ENCODE peak calls at places on chromosomes 11 and 22, in four cellular contexts. O is aorta; P is ovary; Y is CD4-positive, alpha-beta memory T cell. E is an unnamed sample.

GRCh38 chr11:62555464-62556092 is 9.0 kb upstream of the AHNAK start:
- DNase-seq in O (peak; percentile 80), P (no peak), Y (peak; percentile 94), E (no peak)

GRCh38 chr11:116993599-116993998 is 104.6 kb downstream of the SIK3 start:
- DNase-seq in O (no peak), P (no peak), Y (peak; percentile 74), E (peak; percentile 47)

GRCh38 chr11:304915-305833 is 2.4 kb upstream of the IFITM2 start:
- DNase-seq in O (peak; percentile 73), P (peak; percentile 86), Y (peak; percentile 71), E (peak; percentile 64)

GRCh38 chr11:117875397-117876048 is 935 bp downstream of the FXYD6 start:
- DNase-seq in O (no peak), P (no peak), Y (peak; percentile 29), E (no peak)

GRCh38 chr11:105100206-105100605 is 39.4 kb downstream of the CARD18 start:
- DNase-seq in O (no peak), P (no peak), Y (peak; percentile 41), E (no peak)

GRCh38 chr11:68441466-68442230 is 18.9 kb upstream of the PPP6R3 start:
- DNase-seq in O (no peak), P (no peak), Y (no peak), E (peak; percentile 98)

GRCh38 chr11:119476666-119477331 is 53.8 kb upstream of the THY1 start:
- DNase-seq in O (no peak), P (no peak), Y (no peak), E (no peak)

GRCh38 chr22:21972293-21972779 is 10.3 kb downstream of the TOP3B start:
- DNase-seq in O (no peak), P (no peak), Y (peak; percentile 42), E (peak; percentile 50)

GRCh38 chr11:19173004-19173689 is 28.6 kb downstream of the CSRP3 start:
- DNase-seq in O (no peak), P (no peak), Y (no peak), E (no peak)

GRCh38 chr11:118910309-118911112 is 15.2 kb downstream of the BCL9L start:
- DNase-seq in O (peak; percentile 87), P (peak; percentile 87), Y (peak; percentile 63), E (peak; percentile 90)

GRCh38 chr22:22527312-22527711 is 7.2 kb upstream of the ZNF280A start:
- DNase-seq in O (no peak), P (no peak), Y (no peak), E (no peak)

GRCh38 chr11:105282658-105283057 is 143.1 kb upstream of the CARD18 start:
- DNase-seq in O (no peak), P (no peak), Y (no peak), E (no peak)

GRCh38 chr11:45736424-45736823 is 68.5 kb upstream of the SLC35C1 start:
- DNase-seq in O (no peak), P (no peak), Y (no peak), E (no peak)

GRCh38 chr22:37843746-37844089 is 416 bp downstream of the ANKRD54 start:
- DNase-seq in O (peak; percentile 65), P (peak; percentile 77), Y (no peak), E (no peak)

GRCh38 chr11:8613036-8613435 is 19.0 kb upstream of the STK33 start:
- DNase-seq in O (no peak), P (no peak), Y (no peak), E (peak; percentile 45)

GRCh38 chr22:49798486-49799151 is 29.1 kb downstream of the BRD1 start:
- DNase-seq in O (no peak), P (no peak), Y (no peak), E (no peak)
- H3K36me3 ChIP-seq in O (peaks cover 3% of the 10 kb centered on the region), P (no peaks in the 10 kb centered on the region), Y (peaks cover 60% of the 10 kb centered on the region), E (peaks cover 63% of the 10 kb centered on the region)

DNA sequence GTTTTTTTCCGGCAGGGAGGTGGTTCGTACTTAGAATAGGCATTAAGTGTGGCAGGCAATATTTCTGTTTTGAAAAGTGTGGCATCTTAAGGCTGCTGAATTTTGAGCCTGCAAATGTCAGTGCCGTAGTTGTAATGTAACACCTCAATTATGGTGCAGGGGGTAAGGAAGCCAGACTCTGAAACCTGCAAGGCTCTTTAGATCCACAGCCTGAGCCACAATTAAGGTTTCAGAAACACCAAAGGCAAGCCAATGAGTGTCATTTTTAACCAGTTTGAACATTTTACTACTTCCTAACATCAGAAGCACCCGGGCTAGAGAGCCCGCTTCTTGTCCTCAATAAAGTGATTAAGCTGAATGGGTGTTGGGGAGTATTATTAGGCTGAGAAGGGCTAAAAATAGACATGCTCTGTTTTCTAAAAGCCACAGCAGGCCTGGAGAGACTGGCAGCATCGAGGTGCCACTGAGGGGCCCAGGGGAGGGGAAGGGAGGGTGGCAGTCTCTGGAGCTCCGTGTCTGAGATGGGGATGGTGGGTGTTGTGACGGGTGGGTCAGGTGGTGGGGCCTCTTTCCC is 113.4 kb downstream of the ZBTB16 start:
- DNase-seq in O (no peak), P (no peak), Y (no peak), E (peak; percentile 37)
- H3K4me3 ChIP-seq in O (no peak overlapping the region), P (no peak overlapping the region), Y (no peak overlapping the region), E (no peak overlapping the region)

GRCh38 chr11:66938582-66939135 is 19.5 kb downstream of the PC start:
- DNase-seq in O (no peak), P (no peak), Y (no peak), E (no peak)
- H3K36me3 ChIP-seq in O (no peaks in the 10 kb centered on the region), P (no peaks in the 10 kb centered on the region), Y (no peaks in the 10 kb centered on the region), E (peaks cover 3% of the 10 kb centered on the region)

GRCh38 chr11:131632971-131633370 is 262.6 kb downstream of the NTM start:
- DNase-seq in O (no peak), P (no peak), Y (no peak), E (no peak)
- H3K4me3 ChIP-seq in O (no peak overlapping the region), P (no peak overlapping the region), Y (no peak overlapping the region), E (no peak overlapping the region)

GRCh38 chr11:18080451-18080850 is 25.4 kb downstream of the SAAL1 start:
- DNase-seq in O (no peak), P (no peak), Y (no peak), E (no peak)

GRCh38 chr11:18078909-18079308 is 27.0 kb downstream of the SAAL1 start:
- DNase-seq in O (no peak), P (no peak), Y (no peak), E (no peak)

GRCh38 chr11:18081551-18081950 is 24.3 kb downstream of the SAAL1 start:
- DNase-seq in O (no peak), P (no peak), Y (no peak), E (peak; percentile 13)
- H3K36me3 ChIP-seq in O (no peaks in the 10 kb centered on the region), P (no peaks in the 10 kb centered on the region), Y (peaks cover 4% of the 10 kb centered on the region), E (peaks cover 34% of the 10 kb centered on the region)

GRCh38 chr22:35837328-35837727 is 119.7 kb downstream of the APOL5 start:
- DNase-seq in O (no peak), P (no peak), Y (no peak), E (no peak)
- H3K4me3 ChIP-seq in O (no peak overlapping the region), P (no peak overlapping the region), Y (no peak overlapping the region), E (peak overlapping the region; percentile 60)

DNA sequence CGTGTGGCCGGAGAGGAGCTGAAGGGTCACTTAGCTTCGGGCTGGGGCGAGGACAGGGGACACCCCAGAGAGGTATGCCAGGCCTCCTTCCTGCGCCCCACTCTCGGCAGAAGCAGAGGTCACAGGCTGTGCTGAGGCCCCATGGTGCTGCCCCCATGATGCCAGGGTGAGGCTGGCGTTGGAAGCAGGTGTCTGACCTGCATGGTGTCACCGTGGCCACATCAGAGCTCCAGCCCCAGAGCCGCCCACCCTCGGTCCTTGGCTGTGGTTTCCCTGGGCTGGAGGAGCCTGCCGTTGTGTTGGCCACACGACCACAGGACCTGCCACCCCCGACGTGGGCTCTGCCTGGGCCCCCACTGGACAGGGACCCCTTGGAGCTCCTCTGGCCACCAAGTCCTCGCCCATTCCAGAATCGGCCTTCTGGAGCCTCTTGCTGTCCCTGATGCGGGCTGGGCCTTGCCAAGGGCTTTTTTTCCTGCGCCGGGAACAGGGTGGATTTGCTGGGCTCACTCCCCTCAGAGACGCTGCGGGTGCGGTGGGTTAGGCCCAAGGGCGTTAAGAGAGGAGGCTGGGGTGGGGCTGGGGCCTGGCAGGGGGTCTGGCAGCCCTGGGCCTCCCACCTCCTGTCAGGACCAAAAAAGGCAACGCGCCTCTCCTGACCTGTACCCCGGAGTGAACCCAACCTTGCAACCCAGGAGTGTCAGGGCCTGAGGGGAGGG is 8.2 kb upstream of the TSSC4 start:
- DNase-seq in O (no peak), P (no peak), Y (no peak), E (no peak)
- H3K36me3 ChIP-seq in O (no peaks in the 10 kb centered on the region), P (no peaks in the 10 kb centered on the region), Y (peaks cover 5% of the 10 kb centered on the region), E (peaks cover 3% of the 10 kb centered on the region)

GRCh38 chr11:84947970-84948600 is 679.1 kb downstream of the DLG2 start:
- DNase-seq in O (no peak), P (no peak), Y (no peak), E (peak; percentile 22)
- H3K4me3 ChIP-seq in O (no peak overlapping the region), P (no peak overlapping the region), Y (no peak overlapping the region), E (no peak overlapping the region)

DNA sequence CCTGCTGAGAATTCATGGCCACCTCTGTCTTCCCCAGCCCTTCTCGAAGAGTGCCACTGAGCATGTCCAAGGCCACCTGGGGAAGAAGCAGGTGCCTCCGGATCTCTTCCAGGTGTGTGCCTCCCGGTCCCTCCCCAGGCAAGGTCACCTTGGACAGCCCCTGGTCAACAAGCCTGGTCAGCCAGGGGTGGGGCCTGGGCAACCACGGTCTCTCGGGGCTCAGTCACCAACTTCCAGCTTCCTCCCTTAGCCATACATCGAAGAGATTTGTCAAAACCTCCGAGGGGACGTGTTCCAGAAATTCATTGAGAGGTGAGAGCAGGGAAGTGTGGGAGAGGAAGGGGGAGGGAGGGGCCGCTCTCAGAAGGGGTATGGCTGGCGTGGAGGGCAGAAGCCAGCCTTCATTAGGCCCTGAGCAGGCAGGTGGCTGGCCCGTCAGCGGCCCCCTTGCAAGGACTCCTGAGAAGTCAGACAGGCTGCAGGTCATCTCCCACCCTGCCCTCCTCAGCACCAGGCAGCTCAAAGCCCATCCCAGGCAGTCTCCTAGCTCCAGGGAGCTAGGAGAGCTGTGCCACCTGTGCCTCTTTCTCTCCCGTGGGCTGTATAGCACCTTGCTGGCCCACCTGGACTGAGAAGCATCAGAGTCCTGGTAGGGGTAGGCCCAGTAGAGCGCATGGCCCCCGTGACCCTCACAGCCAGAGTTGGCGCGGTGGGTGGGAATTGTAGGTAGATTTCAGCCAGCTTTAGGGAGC is 9.3 kb upstream of the ANKRD13D start:
- DNase-seq in O (peak; percentile 36), P (peak; percentile 29), Y (no peak), E (no peak)
- H3K36me3 ChIP-seq in O (no peaks in the 10 kb centered on the region), P (no peaks in the 10 kb centered on the region), Y (peaks cover 73% of the 10 kb centered on the region), E (peaks cover 66% of the 10 kb centered on the region)

E was measured in A673.